ENCODE peak calls at places on chromosome 19, in seven cellular contexts. K, Y, U, B, Q, M and V are unnamed samples. For H3K4me1, the result is how much of the 10 kb centered on the place peaks cover.

GRCh38 chr19:44808463-44809371 is at the start of gene BCAM:
- DNase-seq in K (peak), M (no peak), Y (peak), Q (no peak), U (peak), B (no peak), V (peak)

GRCh38 chr19:33193864-33194362 is at the start of gene LRP3:
- DNase-seq in Y (no peak), M (no peak), U (peak), B (no peak), Q (no peak), K (peak), V (peak)

GRCh38 chr19:430701-431100 is 21.8 kb upstream of the C2CD4C start:
- DNase-seq in M (no peak), Q (no peak), B (no peak), U (no peak), K (no peak), Y (no peak), V (no peak)

GRCh38 chr19:46621191-46622117 is 3.4 kb downstream of the PTGIR start:
- DNase-seq in U (no peak), K (no peak), M (no peak), B (peak), Y (no peak), Q (no peak), V (no peak)

GRCh38 chr19:808176-808741 is 11.0 kb downstream of the PTBP1 start:
- DNase-seq in M (no peak), U (no peak), Q (no peak), Y (no peak), B (no peak), K (no peak), V (no peak)

GRCh38 chr19:48661746-48662145 is 11.1 kb downstream of the NTN5 start:
- DNase-seq in B (no peak), K (no peak), U (no peak), Y (no peak), Q (no peak), M (no peak), V (no peak)

GRCh38 chr19:45862564-45863334 is at the start of gene SYMPK:
- DNase-seq in Y (peak), B (peak), Q (peak), M (peak), U (peak), K (peak), V (peak)

GRCh38 chr19:41328818-41329220 is 18.8 kb downstream of the CCDC97 start:
- DNase-seq in M (no peak), Q (no peak), Y (no peak), U (no peak), K (no peak), B (no peak), V (no peak)

GRCh38 chr19:1460033-1460995 is 10.4 kb downstream of the APC2 start:
- DNase-seq in K (no peak), B (no peak), Q (no peak), M (no peak), U (no peak), Y (no peak), V (no peak)

GRCh38 chr19:41265376-41266153 is 1.4 kb downstream of the HNRNPUL1 start:
- DNase-seq in U (peak), B (no peak), M (no peak), K (no peak), Y (no peak), Q (no peak), V (peak)

GRCh38 chr19:52689804-52690394 is 44.9 kb downstream of the ZNF611 start:
- DNase-seq in K (peak), Y (peak), M (peak), U (no peak), B (peak), Q (no peak), V (peak)

GRCh38 chr19:1264801-1265610 is 4.1 kb upstream of the CIRBP start:
- DNase-seq in K (peak), U (peak), Q (no peak), B (no peak), M (no peak), Y (no peak), V (peak)

GRCh38 chr19:47447470-47448359 is 24.0 kb downstream of the SLC8A2 start:
- DNase-seq in K (peak), M (no peak), U (peak), Y (no peak), B (peak), Q (peak), V (peak)

GRCh38 chr19:47416667-47417033 is 2.7 kb downstream of the MEIS3 start:
- DNase-seq in Y (no peak), B (no peak), U (no peak), M (no peak), Q (no peak), K (no peak), V (no peak)

GRCh38 chr19:21848706-21849105 is 12.7 kb upstream of the ZNF43 start:
- DNase-seq in Q (no peak), U (peak), M (no peak), B (no peak), K (no peak), Y (no peak), V (no peak)

GRCh38 chr19:2289714-2290435 is 7.9 kb upstream of the PEAK3 start:
- DNase-seq in Q (peak), K (no peak), B (no peak), U (no peak), Y (no peak), M (no peak), V (no peak)

GRCh38 chr19:18415177-18415867 is 3.9 kb upstream of the SSBP4 start:
- DNase-seq in Q (no peak), M (no peak), K (peak), B (peak), Y (peak), U (no peak), V (peak)

GRCh38 chr19:18158471-18158870 is 5.5 kb downstream of the PIK3R2 start:
- DNase-seq in Y (no peak), M (no peak), B (no peak), Q (no peak), U (no peak), K (no peak), V (no peak)

GRCh38 chr19:48686103-48686502 is 9.7 kb upstream of the FUT2 start:
- DNase-seq in Q (no peak), K (no peak), M (no peak), U (peak), Y (no peak), B (no peak), V (no peak)

GRCh38 chr19:13100031-13100588 is 2.5 kb downstream of the LYL1 start:
- DNase-seq in Q (peak), K (no peak), U (no peak), Y (no peak), M (peak), B (no peak), V (no peak)

GRCh38 chr19:47561440-47562045 is 11.4 kb downstream of the ZNF541 start:
- DNase-seq in U (peak), K (no peak), B (no peak), Y (no peak), M (no peak), Q (no peak), V (no peak)

GRCh38 chr19:1860821-1861598 is 2.4 kb downstream of the KLF16 start:
- DNase-seq in Y (no peak), U (no peak), K (no peak), B (no peak), M (no peak), Q (no peak), V (no peak)

GRCh38 chr19:47806435-47806834 is 2.1 kb upstream of the TPRX1 start:
- DNase-seq in B (no peak), M (no peak), Y (no peak), Q (no peak), U (no peak), K (no peak), V (no peak)

GRCh38 chr19:18118420-18119242 is 21.1 kb downstream of the MAST3 start:
- DNase-seq in B (no peak), M (no peak), K (no peak), U (no peak), Q (no peak), Y (peak), V (no peak)

GRCh38 chr19:13841339-13842293 is 35.3 kb upstream of the NANOS3 start:
- DNase-seq in B (peak), U (peak), M (no peak), Y (peak), K (no peak), Q (peak), V (peak)

GRCh38 chr19:23547816-23548430 is 139.1 kb downstream of the ZNF675 start:
- DNase-seq in Y (no peak), U (peak), M (no peak), Q (no peak), K (no peak), B (no peak), V (no peak)

GRCh38 chr19:54100560-54100959 is at the start of gene OSCAR:
- DNase-seq in Y (no peak), U (no peak), B (no peak), K (no peak), M (no peak), Q (no peak), V (no peak)

GRCh38 chr19:19405919-19406877 is 723 bp downstream of the GATAD2A start:
- DNase-seq in U (peak), B (no peak), M (peak), Q (peak), Y (no peak), K (peak), V (peak)

GRCh38 chr19:57305056-57305455 is 15.2 kb upstream of the ZNF543 start:
- DNase-seq in M (no peak), Y (no peak), B (no peak), U (no peak), Q (no peak), K (no peak), V (no peak)

GRCh38 chr19:48400018-48400742 is 6.7 kb downstream of the GRIN2D start:
- DNase-seq in K (peak), U (peak), Q (no peak), M (no peak), Y (peak), B (no peak), V (peak)

GRCh38 chr19:40266111-40266510 is 19.0 kb downstream of the AKT2 start:
- DNase-seq in Y (no peak), Q (no peak), K (peak), U (no peak), B (no peak), M (no peak), V (no peak)

GRCh38 chr19:13122275-13122878 is 4.3 kb downstream of the NACC1 start:
- DNase-seq in M (no peak), Q (no peak), Y (no peak), U (no peak), B (no peak), K (no peak), V (no peak)

GRCh38 chr19:43560687-43561086 is 14.6 kb downstream of the XRCC1 start:
- DNase-seq in K (no peak), B (no peak), Y (no peak), Q (no peak), M (no peak), U (no peak), V (no peak)

GRCh38 chr19:54209058-54209747 is 8.5 kb downstream of the RPS9 start:
- DNase-seq in B (no peak), K (no peak), U (peak), Q (no peak), Y (no peak), M (no peak), V (peak)

GRCh38 chr19:32351807-32352630 is 6.6 kb downstream of the ZNF507 start:
- DNase-seq in Q (peak), K (no peak), M (no peak), B (no peak), U (peak), Y (no peak), V (no peak)

GRCh38 chr19:41936961-41937360 is 8.7 kb upstream of the ERFL start:
- DNase-seq in Q (no peak), U (no peak), B (no peak), M (no peak), Y (no peak), K (no peak), V (no peak)

GRCh38 chr19:10113592-10113963 is 2.1 kb downstream of the P2RY11 start:
- DNase-seq in K (no peak), Q (no peak), M (no peak), Y (no peak), B (no peak), U (peak), V (no peak)

GRCh38 chr19:9345005-9345404 is 17.8 kb upstream of the ZNF177 start:
- DNase-seq in Q (no peak), Y (no peak), M (no peak), U (no peak), K (no peak), B (no peak), V (no peak)

GRCh38 chr19:48608798-48609263 is 2.3 kb downstream of the SPACA4 start:
- DNase-seq in M (no peak), Y (no peak), Q (peak), B (no peak), K (no peak), U (peak), V (no peak)

DNA sequence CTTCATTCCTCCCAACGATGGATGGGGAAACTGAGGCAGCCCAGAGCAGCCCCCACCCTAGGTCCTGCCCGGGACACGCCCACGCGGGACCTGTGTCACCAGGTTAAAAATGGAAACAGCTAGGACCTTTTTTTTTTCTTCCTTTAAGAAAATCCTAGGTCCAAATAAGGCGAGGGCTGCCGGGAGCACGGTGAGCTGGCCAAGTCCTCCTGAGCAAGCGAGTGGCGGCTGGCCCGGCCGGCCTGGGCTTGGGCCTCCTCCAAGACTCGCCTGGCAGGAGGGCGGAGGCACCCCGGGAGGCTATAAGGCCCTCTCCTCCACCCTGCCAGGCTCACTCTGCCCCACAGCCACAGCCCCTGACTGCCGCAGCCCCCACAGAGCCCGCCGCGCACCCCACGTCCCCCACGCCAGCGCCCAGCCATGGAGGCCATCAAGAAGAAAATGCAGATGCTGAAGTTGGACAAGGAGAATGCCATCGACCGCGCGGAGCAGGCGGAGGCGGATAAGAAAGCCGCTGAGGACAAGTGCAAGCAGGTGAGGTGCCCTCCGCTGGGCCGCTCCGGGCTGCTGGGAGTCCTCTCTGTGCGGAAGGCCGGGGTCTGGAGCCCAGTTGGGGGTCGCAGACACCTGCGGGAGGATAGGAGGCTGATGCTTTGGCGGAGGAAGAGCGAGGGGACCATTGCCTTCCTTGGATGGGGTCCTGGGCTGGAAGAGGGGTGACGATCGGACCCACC is 8.9 kb upstream of the TPM4 start:
- DNase-seq in Y (no peak), U (peak), B (peak), M (no peak), Q (no peak), K (peak), V (no peak)
- H3K4me1 ChIP-seq in Y (under half), U (under half), B (under half), M (under half), Q (under half), K (half or more), V (under half)

GRCh38 chr19:39141929-39142328 is 16.3 kb downstream of the PAK4 start:
- DNase-seq in U (no peak), Q (no peak), B (no peak), K (no peak), Y (no peak), M (no peak), V (no peak)

GRCh38 chr19:39140195-39140516 is 14.6 kb downstream of the PAK4 start:
- DNase-seq in M (no peak), Y (no peak), Q (no peak), U (no peak), B (no peak), K (no peak), V (no peak)

GRCh38 chr19:39139305-39140194 is 14.0 kb downstream of the PAK4 start:
- DNase-seq in U (no peak), Q (no peak), K (no peak), Y (no peak), M (no peak), B (no peak), V (no peak)

GRCh38 chr19:39142655-39143054 is 17.1 kb downstream of the PAK4 start:
- DNase-seq in Y (no peak), B (no peak), U (no peak), K (no peak), M (no peak), Q (no peak), V (peak)

GRCh38 chr19:39140594-39140993 is 15.0 kb downstream of the PAK4 start:
- DNase-seq in K (no peak), Y (no peak), Q (no peak), B (no peak), M (no peak), U (no peak), V (no peak)
- H3K4me1 ChIP-seq in K (under half), Y (under half), Q (under half), B (under half), M (under half), U (under half), V (half or more)

DNA sequence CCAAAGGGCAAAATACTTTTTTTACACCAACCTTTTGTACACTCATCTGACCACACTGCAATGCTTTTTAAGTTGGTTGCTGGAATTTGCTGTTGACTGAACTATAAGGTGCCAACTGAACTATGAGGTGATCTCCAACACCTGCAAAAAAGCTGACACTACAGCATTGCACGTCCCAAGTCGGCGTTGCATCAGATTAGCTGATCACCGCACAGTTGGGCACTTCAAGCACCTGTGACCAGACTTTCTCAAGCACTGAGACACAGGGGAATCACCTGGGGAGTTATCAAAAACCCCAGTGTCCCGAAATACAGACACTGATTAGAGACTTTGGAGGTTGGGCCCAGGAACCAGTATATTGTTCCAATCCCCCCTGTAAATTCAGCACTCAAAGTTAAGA is 1.1 kb downstream of the NLRP11 start:
- DNase-seq in U (no peak), Y (no peak), B (no peak), M (no peak), K (no peak), Q (no peak), V (no peak)
- H3K4me1 ChIP-seq in U (under half), Y (under half), B (under half), M (under half), K (under half), Q (under half), V (under half)

GRCh38 chr19:50861496-50862286 is 7.0 kb downstream of the KLK3 start:
- DNase-seq in U (no peak), Y (no peak), Q (no peak), K (no peak), B (no peak), M (no peak), V (no peak)

GRCh38 chr19:50857366-50857765 is 2.7 kb downstream of the KLK3 start:
- DNase-seq in B (no peak), M (no peak), K (no peak), Y (no peak), U (no peak), Q (no peak), V (no peak)

GRCh38 chr19:50859849-50860248 is 5.1 kb downstream of the KLK3 start:
- DNase-seq in K (no peak), U (no peak), M (no peak), Y (no peak), B (no peak), Q (no peak), V (no peak)

GRCh38 chr19:50858896-50859295 is 4.2 kb downstream of the KLK3 start:
- DNase-seq in Q (no peak), U (no peak), K (no peak), M (no peak), Y (no peak), B (no peak), V (peak)

DNA sequence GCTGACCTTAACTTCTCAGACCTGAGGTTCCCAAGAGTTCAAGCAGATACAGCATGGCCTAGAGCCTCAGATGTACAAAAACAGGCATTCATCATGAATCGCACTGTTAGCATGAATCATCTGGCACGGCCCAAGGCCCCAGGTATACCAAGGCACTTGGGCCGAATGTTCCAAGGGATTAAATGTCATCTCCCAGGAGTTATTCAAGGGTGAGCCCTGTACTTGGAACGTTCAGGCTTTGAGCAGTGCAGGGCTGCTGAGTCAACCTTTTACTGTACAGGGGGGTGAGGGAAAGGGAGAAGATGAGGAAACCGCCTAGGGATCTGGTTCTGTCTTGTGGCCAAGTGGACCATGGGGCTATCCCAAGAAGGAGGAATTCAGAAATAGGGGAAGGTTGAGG is 6.3 kb downstream of the KLK3 start:
- DNase-seq in Y (no peak), Q (no peak), M (no peak), U (peak), K (no peak), B (no peak), V (no peak)
- H3K4me1 ChIP-seq in Y (under half), Q (under half), M (under half), U (under half), K (under half), B (under half), V (under half)

GRCh38 chr19:6246174-6247006 is 33.4 kb downstream of the MLLT1 start:
- DNase-seq in K (no peak), U (no peak), M (no peak), Q (no peak), B (no peak), Y (no peak), V (no peak)

GRCh38 chr19:6248341-6248740 is 31.4 kb downstream of the MLLT1 start:
- DNase-seq in M (no peak), Y (no peak), U (no peak), B (no peak), K (no peak), Q (no peak), V (no peak)

GRCh38 chr19:6249296-6249695 is 30.5 kb downstream of the MLLT1 start:
- DNase-seq in Q (no peak), U (no peak), M (no peak), B (no peak), K (no peak), Y (no peak), V (no peak)

GRCh38 chr19:6248856-6249255 is 30.9 kb downstream of the MLLT1 start:
- DNase-seq in U (no peak), B (no peak), Q (no peak), Y (no peak), K (no peak), M (no peak), V (no peak)

DNA sequence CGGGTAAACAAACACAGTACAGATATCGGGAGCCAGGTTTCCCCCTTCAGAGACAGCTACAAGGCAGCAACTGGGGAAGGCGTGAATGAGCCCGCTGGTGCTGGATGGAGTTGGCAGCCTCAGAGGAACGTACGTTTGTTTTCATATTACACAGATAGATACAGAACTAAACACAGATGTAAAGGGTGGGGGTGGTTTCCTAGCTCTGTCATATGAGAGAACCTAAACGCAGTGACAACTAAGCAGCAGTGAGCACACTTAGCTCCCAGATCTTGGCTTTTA is 32.8 kb downstream of the MLLT1 start:
- DNase-seq in M (no peak), Q (no peak), K (no peak), Y (no peak), B (no peak), U (no peak), V (no peak)
- H3K4me1 ChIP-seq in M (under half), Q (under half), K (half or more), Y (under half), B (under half), U (under half), V (under half)